ENCODE peak calls at places on chromosomes 12 and 14, in four cellular contexts. S, J, K and V are unnamed samples.

GRCh38 chr12:79140711-79141110 is 276.1 kb downstream of the SYT1 start:
- DNase-seq in J (no peak), S (no peak), K (no peak), V (no peak)

GRCh38 chr14:35915775-35916174 is 89.6 kb downstream of the BRMS1L start:
- DNase-seq in J (no peak), K (no peak), S (no peak), V (no peak)

GRCh38 chr12:105219261-105220018 is 16.5 kb downstream of the APPL2 start:
- DNase-seq in S (no peak), K (no peak), J (no peak), V (no peak)

GRCh38 chr12:92729773-92730305 is 27.1 kb downstream of the PLEKHG7 start:
- DNase-seq in S (no peak), K (no peak), J (peak), V (no peak)

GRCh38 chr14:47044841-47045240 is 393.3 kb upstream of the RPL10L start:
- DNase-seq in J (peak), S (no peak), K (no peak), V (no peak)

GRCh38 chr12:98532687-98533304 is 17.4 kb downstream of the TMPO start:
- DNase-seq in S (no peak), J (peak), K (peak), V (no peak)

GRCh38 chr12:116434155-116435065 is 124.8 kb upstream of the MAP1LC3B2 start:
- DNase-seq in J (peak), S (peak), K (no peak), V (peak)

GRCh38 chr12:943051-943450 is 6.4 kb downstream of the RAD52 start:
- DNase-seq in S (no peak), K (no peak), J (peak), V (no peak)

GRCh38 chr14:89365071-89365801 is 51.8 kb downstream of the FOXN3 start:
- DNase-seq in S (no peak), K (no peak), J (no peak), V (peak)

GRCh38 chr12:1920436-1920835 is 2.0 kb upstream of the CACNA2D4 start:
- DNase-seq in J (no peak), S (no peak), K (no peak), V (no peak)

GRCh38 chr12:108240027-108240785 is 98.9 kb downstream of the CMKLR1 start:
- DNase-seq in S (no peak), K (no peak), J (no peak), V (no peak)

GRCh38 chr14:38186217-38186616 is 21.5 kb upstream of the SSTR1 start:
- DNase-seq in J (no peak), K (no peak), S (no peak), V (no peak)

GRCh38 chr12:52093346-52093745 is 13.8 kb downstream of the SMIM41 start:
- DNase-seq in J (no peak), S (no peak), K (no peak), V (no peak)

GRCh38 chr14:69101331-69101826 is 51.5 kb downstream of the DCAF5 start:
- DNase-seq in S (no peak), K (no peak), J (peak), V (no peak)

GRCh38 chr12:39617887-39618286 is 1.7 kb downstream of the ABCD2 start:
- DNase-seq in J (no peak), K (peak), S (no peak), V (no peak)

GRCh38 chr14:81819344-81819743 is 285.7 kb upstream of the SEL1L start:
- DNase-seq in S (no peak), J (no peak), K (no peak), V (no peak)

GRCh38 chr12:34300376-34301250 is 278.3 kb downstream of the ALG10 start:
- DNase-seq in S (no peak), K (no peak), J (no peak), V (no peak)

GRCh38 chr12:71269199-71269598 is 111.4 kb upstream of the TSPAN8 start:
- DNase-seq in S (no peak), K (no peak), J (no peak), V (no peak)

GRCh38 chr14:34951286-34951685 is 31.5 kb upstream of the SRP54 start:
- DNase-seq in K (no peak), S (no peak), J (no peak), V (no peak)

GRCh38 chr14:105143451-105144230 is 24.9 kb downstream of the JAG2 start:
- DNase-seq in S (no peak), J (no peak), K (no peak), V (no peak)

GRCh38 chr12:95633671-95634465 is 82.6 kb upstream of the USP44 start:
- DNase-seq in K (no peak), J (peak), S (no peak), V (no peak)